ENCODE peak calls at places on chromosomes 6 and 20, in four cellular contexts. F is H9, D is neuronal stem cell, T is H1. Q is an unnamed sample.

GRCh38 chr6:79076160-79076559 is 1.9 kb downstream of the PHIP start:
- DNase-seq in F (no peak), D (no peak), T (no peak), Q (peak)

GRCh38 chr20:19903168-19903676 is 113.9 kb upstream of the NAA20 start:
- DNase-seq in F (no peak), D (no peak), T (no peak), Q (peak)

GRCh38 chr6:36660771-36661471 is 17.6 kb upstream of the CDKN1A start:
- DNase-seq in F (peak), D (peak), T (no peak), Q (no peak)

GRCh38 chr20:62832212-62832922 is 15.5 kb downstream of the COL9A3 start:
- DNase-seq in F (peak), D (no peak), T (no peak), Q (no peak)

GRCh38 chr20:58695895-58696375 is 3.3 kb downstream of the NPEPL1 start:
- DNase-seq in F (peak), D (no peak), T (no peak), Q (no peak)

GRCh38 chr6:98486052-98486451 is 348.3 kb upstream of the POU3F2 start:
- DNase-seq in F (no peak), D (no peak), T (no peak), Q (no peak)

GRCh38 chr6:105429676-105430075 is 26.8 kb upstream of the PREP start:
- DNase-seq in F (no peak), D (no peak), T (no peak), Q (no peak)

GRCh38 chr6:150624199-150624598 is 24.5 kb downstream of the PLEKHG1 start:
- DNase-seq in F (no peak), D (no peak), T (no peak), Q (no peak)

GRCh38 chr20:21147593-21147992 is 21.7 kb downstream of the KIZ start:
- DNase-seq in F (no peak), D (no peak), T (no peak), Q (peak)

GRCh38 chr6:122495612-122496011 is 24.0 kb upstream of the SERINC1 start:
- DNase-seq in F (no peak), D (no peak), T (no peak), Q (no peak)

GRCh38 chr20:33319986-33320385 is 37.0 kb downstream of the BPIFB1 start:
- DNase-seq in F (no peak), D (no peak), T (no peak), Q (no peak)

GRCh38 chr6:146361367-146361924 is 182.2 kb upstream of the RAB32 start:
- DNase-seq in F (no peak), D (no peak), T (no peak), Q (no peak)

GRCh38 chr6:147834377-147834776 is 325.9 kb downstream of the SAMD5 start:
- DNase-seq in F (no peak), D (no peak), T (no peak), Q (peak)

GRCh38 chr6:44131880-44132279 is 4.5 kb downstream of the TMEM63B start:
- DNase-seq in F (peak), D (no peak), T (no peak), Q (no peak)

GRCh38 chr6:129513471-129513870 is 196.5 kb downstream of the ARHGAP18 start:
- DNase-seq in F (no peak), D (no peak), T (no peak), Q (no peak)

GRCh38 chr20:64101731-64102621 is 5.4 kb downstream of the NPBWR2 start:
- DNase-seq in F (peak), D (peak), T (no peak), Q (no peak)

GRCh38 chr6:156719720-156720563 is 57.2 kb upstream of the ARID1B start:
- DNase-seq in F (peak), D (no peak), T (no peak), Q (peak)

GRCh38 chr20:63955281-63955845 is 853 bp downstream of the UCKL1 start:
- DNase-seq in F (no peak), D (no peak), T (no peak), Q (peak)

DNA sequence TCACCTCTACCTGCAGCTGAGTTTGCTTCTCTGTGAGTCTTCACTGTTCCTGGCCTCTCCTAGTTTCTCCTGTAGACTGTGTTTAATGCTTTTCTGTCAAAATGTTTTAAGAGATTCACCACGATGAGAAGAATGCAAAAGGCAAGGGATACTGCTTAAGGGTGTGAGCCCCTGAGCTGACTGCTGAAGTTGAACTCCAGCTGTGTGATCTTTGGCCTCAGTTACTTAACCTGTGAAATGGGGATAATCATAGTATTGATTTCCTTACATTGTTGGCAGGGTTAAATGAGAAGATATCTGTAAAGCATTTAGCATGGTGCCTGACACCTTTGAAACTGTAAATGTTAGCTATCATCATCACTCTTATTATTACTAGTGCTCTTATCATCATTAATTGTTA is 230.2 kb upstream of the MYLIP start:
- DNase-seq in F (no peak), D (no peak), T (no peak), Q (no peak)
- H2BK12ac ChIP-seq in F (no peak), D (no peak), T (peak), Q (peak)

GRCh38 chr20:49850463-49851233 is 38.0 kb downstream of the SLC9A8 start:
- DNase-seq in F (no peak), D (no peak), T (no peak), Q (peak)

GRCh38 chr20:49853640-49854039 is 41.0 kb downstream of the SLC9A8 start:
- DNase-seq in F (peak), D (no peak), T (no peak), Q (peak)

GRCh38 chr20:49851234-49851755 is 38.7 kb downstream of the SLC9A8 start:
- DNase-seq in F (no peak), D (no peak), T (no peak), Q (peak)

GRCh38 chr20:49852522-49853055 is 40.0 kb downstream of the SLC9A8 start:
- DNase-seq in F (no peak), D (no peak), T (no peak), Q (no peak)

DNA sequence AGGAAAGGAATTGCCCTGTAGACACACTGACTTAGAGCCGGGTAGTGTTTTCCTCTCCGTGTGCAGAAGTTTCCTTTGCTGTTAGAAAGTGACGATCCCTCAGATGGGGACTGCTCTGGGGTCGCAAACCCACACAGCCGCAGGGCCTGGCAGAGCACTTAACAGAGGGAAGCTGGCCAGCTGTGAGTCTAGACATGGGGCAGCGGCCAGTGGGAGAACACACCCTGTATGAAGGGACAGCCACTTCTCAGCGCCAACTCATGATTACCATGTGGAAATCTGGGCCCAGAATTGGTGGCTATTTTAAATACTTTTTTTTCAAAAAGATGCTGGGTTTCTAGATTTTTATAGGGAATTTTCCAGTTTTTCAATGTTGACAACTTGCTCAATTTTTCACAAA is 39.4 kb downstream of the SLC9A8 start:
- DNase-seq in F (no peak), D (no peak), T (no peak), Q (peak)
- H3K23ac ChIP-seq in F (no peak), D (no peak), T (no peak), Q (no peak)

DNA sequence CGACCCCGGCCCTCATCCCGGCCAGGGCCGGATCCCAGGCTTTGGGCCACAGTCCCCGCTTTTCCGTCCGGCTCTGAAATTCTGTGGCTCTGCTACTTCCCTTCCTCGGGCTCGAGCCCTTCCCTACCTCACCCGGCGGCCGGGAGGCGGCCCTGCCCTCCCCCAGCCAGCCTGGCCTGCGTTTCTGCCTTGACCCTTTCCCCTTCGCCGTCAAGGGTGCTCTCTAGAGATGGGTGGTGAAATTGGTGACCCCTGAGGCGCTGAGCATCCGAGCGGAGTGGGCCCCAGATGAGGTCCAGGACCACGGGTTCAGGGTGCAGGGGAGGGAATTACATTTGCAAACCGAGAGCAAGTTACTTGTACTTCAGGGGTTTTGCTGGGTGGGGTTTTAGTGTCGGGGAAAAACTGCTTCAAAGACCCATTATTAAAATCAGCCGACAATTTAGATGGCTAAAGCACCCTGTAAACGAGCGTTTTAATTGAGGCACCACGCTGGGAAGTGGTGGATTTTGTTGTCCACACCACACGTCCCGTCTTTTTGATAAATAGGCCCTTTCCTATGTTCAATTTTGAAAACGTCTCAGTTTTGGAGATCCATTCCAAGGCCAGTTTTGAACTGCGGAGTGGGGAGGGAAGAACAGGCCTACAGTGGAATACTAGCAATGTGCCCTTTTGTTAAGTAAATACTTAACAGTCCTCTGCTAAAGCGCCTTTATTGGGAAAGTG is 9.9 kb downstream of the TFAP2A start:
- DNase-seq in F (no peak), D (no peak), T (no peak), Q (no peak)
- H2BK12ac ChIP-seq in F (no peak), D (no peak), T (no peak), Q (no peak)

DNA sequence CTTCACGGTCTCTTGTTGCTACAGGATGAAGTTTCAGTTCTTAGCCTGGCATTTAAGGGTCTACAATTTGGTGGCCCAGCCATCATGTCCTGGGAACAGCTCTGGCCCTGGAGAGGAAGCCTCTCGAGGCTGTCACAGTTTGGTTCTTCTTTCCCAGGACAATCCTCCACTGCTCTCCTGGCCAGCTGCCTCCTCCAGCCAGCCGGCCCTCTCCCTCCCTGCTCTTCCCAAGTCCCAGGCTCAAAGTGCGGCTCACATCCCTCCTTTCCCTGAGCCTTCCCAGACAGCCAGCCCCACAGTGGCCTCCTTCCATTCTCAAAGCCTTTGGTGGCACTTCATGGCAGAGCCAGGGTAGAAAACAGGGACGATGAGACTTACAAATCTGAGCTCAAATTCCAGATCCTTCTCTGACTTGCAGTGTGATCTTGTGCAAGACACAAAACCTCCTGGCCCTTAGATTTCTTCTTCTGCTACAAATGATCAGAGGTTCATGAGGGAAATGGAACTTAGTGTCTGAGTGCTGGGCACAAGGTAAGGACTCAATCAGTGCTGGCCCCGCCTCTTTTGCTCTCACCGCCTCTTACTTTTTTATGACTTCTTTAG is 223.8 kb upstream of the ECI2 start:
- DNase-seq in F (no peak), D (no peak), T (no peak), Q (no peak)
- H3K23ac ChIP-seq in F (no peak), D (no peak), T (no peak), Q (no peak)

DNA sequence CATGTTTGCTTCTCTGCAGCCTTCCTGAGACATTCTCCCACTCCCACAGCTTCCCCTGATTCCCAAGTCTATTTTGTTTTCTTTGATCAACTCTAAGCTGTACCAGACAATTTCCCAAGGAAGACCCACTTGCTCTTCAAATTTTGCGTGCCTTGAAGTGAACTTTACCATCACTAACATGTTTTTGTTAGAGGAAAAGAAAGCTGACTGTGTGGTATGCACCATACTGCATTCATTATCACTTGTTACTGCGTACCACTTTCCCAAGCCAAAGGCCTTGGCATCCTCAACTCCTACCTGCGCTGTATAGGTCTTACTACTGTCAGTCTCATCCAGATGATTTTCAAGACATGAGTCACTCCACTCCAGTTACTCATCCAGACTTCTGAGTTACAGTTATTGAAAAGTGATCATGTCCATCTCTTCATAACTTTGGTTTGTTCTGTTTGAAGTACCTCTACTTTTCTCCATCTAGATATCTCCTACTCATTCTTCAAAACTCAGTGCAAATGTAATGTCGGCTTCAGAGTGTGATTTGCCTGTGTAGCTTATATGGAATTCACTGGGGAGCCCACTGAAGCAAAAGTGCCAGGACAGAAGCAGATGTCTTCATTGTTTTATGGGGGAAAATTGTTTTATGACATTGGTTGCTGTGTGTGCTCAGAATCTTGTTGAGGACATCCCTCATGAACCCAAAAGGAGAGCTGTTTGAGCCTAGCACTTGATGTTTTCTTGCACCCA is 5.2 kb downstream of the RPS12 start:
- DNase-seq in F (no peak), D (no peak), T (no peak), Q (peak)
- H2BK12ac ChIP-seq in F (no peak), D (no peak), T (no peak), Q (no peak)

GRCh38 chr6:154478691-154479090 is 31.8 kb downstream of the CNKSR3 start:
- DNase-seq in F (no peak), D (no peak), T (no peak), Q (peak)
- H3K23ac ChIP-seq in F (no peak), D (no peak), T (no peak), Q (no peak)

GRCh38 chr6:108686896-108687295 is 126.2 kb downstream of the FOXO3 start:
- DNase-seq in F (no peak), D (no peak), T (no peak), Q (no peak)

GRCh38 chr6:108689279-108690161 is 128.8 kb downstream of the FOXO3 start:
- DNase-seq in F (no peak), D (no peak), T (no peak), Q (peak)

GRCh38 chr6:108685970-108686369 is 125.3 kb downstream of the FOXO3 start:
- DNase-seq in F (no peak), D (no peak), T (no peak), Q (no peak)

GRCh38 chr6:108687921-108688320 is 127.2 kb downstream of the FOXO3 start:
- DNase-seq in F (no peak), D (no peak), T (no peak), Q (no peak)

DNA sequence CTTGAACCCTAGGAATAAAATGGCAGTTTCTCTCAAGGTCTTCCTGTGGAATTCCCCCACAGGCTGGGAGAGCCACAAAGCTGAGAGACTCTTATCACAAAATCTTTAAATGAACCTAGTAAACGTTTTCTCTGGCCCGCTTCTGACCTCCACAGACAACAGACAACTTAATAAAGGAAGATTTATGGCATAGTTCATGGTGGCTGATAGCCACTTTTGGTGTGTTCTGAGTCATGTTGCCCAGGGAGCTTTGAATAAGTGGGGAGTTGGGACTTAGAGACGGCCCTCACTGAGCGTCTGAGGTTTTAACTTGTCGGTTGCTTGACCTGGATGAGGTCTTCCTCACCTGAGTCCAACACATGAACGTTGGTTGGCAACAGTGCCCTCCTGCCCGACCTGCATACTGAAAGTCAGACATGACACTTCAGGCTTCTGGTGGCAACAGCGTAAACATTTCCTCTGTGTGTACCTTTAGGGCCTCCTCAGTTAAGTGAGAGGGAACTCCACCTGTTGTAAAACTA is 124.2 kb downstream of the FOXO3 start:
- DNase-seq in F (no peak), D (no peak), T (no peak), Q (peak)
- H2BK12ac ChIP-seq in F (no peak), D (no peak), T (no peak), Q (no peak)

DNA sequence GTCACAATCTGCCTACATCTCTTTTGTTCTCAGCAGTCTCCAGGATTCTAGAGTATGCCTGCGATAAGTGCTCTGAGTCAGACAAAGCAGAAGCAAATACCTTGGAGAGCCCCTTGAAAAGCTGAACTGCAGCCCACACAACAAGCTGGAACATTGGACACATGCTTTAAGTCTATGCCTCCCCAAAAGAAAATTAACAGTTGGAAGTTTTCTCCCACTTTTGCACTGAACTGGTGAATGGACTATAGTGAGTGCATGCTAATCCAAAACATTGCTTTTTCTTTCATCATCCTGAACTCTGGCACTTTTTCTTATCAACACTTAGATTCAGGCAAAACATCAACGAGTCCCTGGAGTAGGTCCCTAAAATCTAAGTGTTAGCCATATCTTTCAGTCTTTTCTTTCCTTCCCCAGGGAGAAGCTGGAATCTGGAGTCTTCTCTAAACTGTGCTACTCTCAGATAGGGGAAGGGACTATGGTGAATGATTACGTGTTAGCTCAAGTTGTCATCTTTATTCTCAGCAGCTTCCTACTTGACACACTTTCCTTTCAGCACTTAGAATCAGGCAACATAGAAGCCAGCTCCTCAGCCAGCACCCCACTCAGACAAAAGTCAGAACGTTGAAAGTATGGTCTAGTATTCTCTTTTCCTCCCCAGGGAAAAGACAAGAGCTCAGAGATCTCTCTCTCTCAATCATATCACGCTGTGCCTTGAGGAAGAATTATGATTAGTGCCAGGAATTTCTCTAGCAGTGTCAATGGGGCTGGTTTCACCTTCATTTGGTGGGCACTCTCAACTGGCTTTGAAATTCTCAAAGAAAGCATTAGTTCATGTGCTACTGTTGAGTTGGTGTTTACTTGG is 811.0 kb upstream of the GJE1 start:
- DNase-seq in F (no peak), D (no peak), T (no peak), Q (peak)
- H3K23ac ChIP-seq in F (no peak), D (no peak), T (no peak), Q (no peak)